ENCODE peak calls at places on chromosomes 4 and X, in five cellular contexts. I is GM04504, N is thoracic aorta, M is SW 1271, X is M059J. R is an unnamed sample.

GRCh38 chrX:53421772-53422090 is 723 bp downstream of the SMC1A start:
- DNase-seq in I (no peak), N (no peak), M (no peak), X (no peak), R (no peak)

GRCh38 chr4:150366487-150366999 is 215.4 kb upstream of the MAB21L2 start:
- DNase-seq in I (no peak), N (no peak), M (no peak), X (no peak), R (no peak)

GRCh38 chrX:12825801-12826200 is 34.6 kb downstream of the PRPS2 start:
- DNase-seq in I (no peak), N (no peak), M (no peak), X (peak; percentile 95), R (no peak)

GRCh38 chr4:114012749-114013148 is 33.3 kb upstream of the ARSJ start:
- DNase-seq in I (no peak), N (no peak), M (no peak), X (no peak), R (no peak)

GRCh38 chr4:84648863-84649647 is 66.1 kb downstream of the CDS1 start:
- DNase-seq in I (no peak), N (no peak), M (no peak), X (no peak), R (no peak)

GRCh38 chrX:65582450-65583082 is 48.0 kb upstream of the LAS1L start:
- DNase-seq in I (no peak), N (no peak), M (no peak), X (no peak), R (no peak)

GRCh38 chr4:113973349-113973748 is 6.1 kb downstream of the ARSJ start:
- DNase-seq in I (no peak), N (no peak), M (no peak), X (no peak), R (no peak)

GRCh38 chr4:166324321-166324720 is 451.3 kb downstream of the TLL1 start:
- DNase-seq in I (no peak), N (no peak), M (peak; percentile 28), X (peak; percentile 60), R (no peak)

GRCh38 chrX:11381464-11381863 is 88.3 kb downstream of the AMELX start:
- DNase-seq in I (peak; percentile 25), N (no peak), M (no peak), X (peak; percentile 69), R (peak; percentile 10)

GRCh38 chr4:157576671-157577070 is 356.1 kb downstream of the GRIA2 start:
- DNase-seq in I (no peak), N (no peak), M (no peak), X (no peak), R (no peak)

GRCh38 chr4:110049951-110050925 is 137.6 kb downstream of the EGF start:
- DNase-seq in I (peak; percentile 14), N (no peak), M (peak; percentile 14), X (peak; percentile 46), R (no peak)

GRCh38 chr4:1026115-1026514 is 14.7 kb downstream of the FGFRL1 start:
- DNase-seq in I (no peak), N (no peak), M (no peak), X (no peak), R (no peak)

GRCh38 chr4:87529187-87529586 is at the start of gene SPARCL1:
- DNase-seq in I (no peak), N (no peak), M (no peak), X (no peak), R (no peak)

GRCh38 chr4:1712216-1713002 is at the start of gene SLBP:
- DNase-seq in I (peak; percentile 81), N (peak; percentile 78), M (peak; percentile 92), X (peak; percentile 93), R (no peak)

GRCh38 chr4:151573945-151574344 is 165.0 kb downstream of the FHIP1A start:
- DNase-seq in I (no peak), N (no peak), M (no peak), X (no peak), R (no peak)

GRCh38 chr4:37383579-37384229 is 139.2 kb downstream of the NWD2 start:
- DNase-seq in I (no peak), N (no peak), M (peak; percentile 38), X (peak; percentile 28), R (no peak)

GRCh38 chr4:94564252-94564651 is 112.5 kb downstream of the PDLIM5 start:
- DNase-seq in I (no peak), N (no peak), M (no peak), X (no peak), R (no peak)